ENCODE peak calls at places on chromosomes 7 and 10, in six cellular contexts. L is nephron progenitor cell, I is right lobe of liver, Q is fibroblast of lung, C is sigmoid colon, N is AG09319. W is an unnamed sample.

GRCh38 chr10:126902157-126902556 is 3.1 kb upstream of the DOCK1 start:
- DNase-seq in C (no peak), I (no peak), N (peak), Q (peak), L (no peak), W (no peak)

GRCh38 chr7:141017555-141017954 is 2.8 kb upstream of the MRPS33 start:
- DNase-seq in Q (no peak), I (no peak), L (no peak), C (no peak), N (no peak), W (no peak)

GRCh38 chr10:3639546-3639945 is 145.5 kb downstream of the KLF6 start:
- DNase-seq in Q (no peak), I (no peak), C (no peak), N (no peak), L (no peak), W (no peak)

GRCh38 chr10:93438796-93439253 is 43.3 kb downstream of the MYOF start:
- DNase-seq in N (no peak), I (no peak), Q (peak), L (peak), C (no peak), W (no peak)

GRCh38 chr10:70378122-70378521 is 4.3 kb downstream of the LRRC20 start:
- DNase-seq in N (peak), Q (peak), I (no peak), C (peak), L (no peak), W (no peak)

GRCh38 chr10:12945709-12946359 is 55.7 kb downstream of the CCDC3 start:
- DNase-seq in I (no peak), Q (peak), N (no peak), L (no peak), C (no peak), W (no peak)

GRCh38 chr7:102991540-102992214 is 78.9 kb downstream of the LRRC17 start:
- DNase-seq in Q (peak), L (no peak), N (peak), C (no peak), I (no peak), W (no peak)

GRCh38 chr10:128297709-128298457 is 171.7 kb upstream of the MKI67 start:
- DNase-seq in Q (no peak), C (no peak), L (no peak), I (no peak), N (no peak), W (no peak)

GRCh38 chr7:51244053-51244452 is 72.6 kb downstream of the COBL start:
- DNase-seq in C (no peak), I (no peak), N (no peak), L (no peak), Q (no peak), W (no peak)

GRCh38 chr10:79268100-79268670 is 79.1 kb upstream of the PPIF start:
- DNase-seq in L (no peak), I (no peak), N (no peak), C (no peak), Q (peak), W (peak)

GRCh38 chr10:34628174-34628802 is 186.8 kb downstream of the PARD3 start:
- DNase-seq in L (no peak), N (no peak), C (peak), I (peak), Q (peak), W (no peak)

GRCh38 chr10:69491611-69492010 is 40.3 kb downstream of the TSPAN15 start:
- DNase-seq in I (no peak), L (no peak), N (no peak), Q (no peak), C (peak), W (no peak)

GRCh38 chr7:119545118-119545517 is 727.9 kb upstream of the KCND2 start:
- DNase-seq in C (no peak), Q (peak), L (no peak), I (no peak), N (no peak), W (no peak)

GRCh38 chr7:155981703-155982102 is 169.4 kb upstream of the SHH start:
- DNase-seq in C (no peak), Q (no peak), I (no peak), N (no peak), L (no peak), W (no peak)

GRCh38 chr7:116988363-116988989 is 35.2 kb downstream of the ST7 start:
- DNase-seq in I (no peak), L (no peak), N (no peak), C (no peak), Q (no peak), W (no peak)

GRCh38 chr7:6165521-6166325 is 106.7 kb downstream of the CYTH3 start:
- DNase-seq in N (no peak), Q (no peak), C (peak), L (no peak), I (no peak), W (no peak)

GRCh38 chr10:62333988-62334682 is 40.0 kb upstream of the ZNF365 start:
- DNase-seq in Q (no peak), N (no peak), I (no peak), C (no peak), L (no peak), W (no peak)

GRCh38 chr7:120993575-120994191 is 5.2 kb downstream of the CPED1 start:
- DNase-seq in L (no peak), N (no peak), I (no peak), Q (peak), C (no peak), W (no peak)

GRCh38 chr7:37342665-37343471 is 105.8 kb downstream of the ELMO1 start:
- DNase-seq in C (no peak), Q (no peak), L (no peak), I (no peak), N (no peak), W (peak)

GRCh38 chr10:6404127-6405072 is 175.7 kb downstream of the PRKCQ start:
- DNase-seq in L (no peak), I (no peak), Q (no peak), C (no peak), N (no peak), W (no peak)
- TF ChIP-seq CTCF in L (no peak), I (no peak), Q (no peak), C (no peak), N (no peak), W (no peak)

GRCh38 chr7:143347950-143348349 is 14.6 kb downstream of the FAM131B start:
- DNase-seq in C (no peak), Q (no peak), I (no peak), L (no peak), N (no peak), W (no peak)

GRCh38 chr7:143346018-143346417 is 16.5 kb downstream of the FAM131B start:
- DNase-seq in L (no peak), I (no peak), Q (no peak), N (no peak), C (no peak), W (no peak)

GRCh38 chr7:143343596-143343995 is 18.9 kb downstream of the FAM131B start:
- DNase-seq in N (no peak), C (no peak), Q (no peak), I (no peak), L (no peak), W (no peak)

GRCh38 chr7:143341842-143342241 is 20.7 kb downstream of the FAM131B start:
- DNase-seq in I (no peak), L (no peak), Q (no peak), N (no peak), C (no peak), W (no peak)

DNA sequence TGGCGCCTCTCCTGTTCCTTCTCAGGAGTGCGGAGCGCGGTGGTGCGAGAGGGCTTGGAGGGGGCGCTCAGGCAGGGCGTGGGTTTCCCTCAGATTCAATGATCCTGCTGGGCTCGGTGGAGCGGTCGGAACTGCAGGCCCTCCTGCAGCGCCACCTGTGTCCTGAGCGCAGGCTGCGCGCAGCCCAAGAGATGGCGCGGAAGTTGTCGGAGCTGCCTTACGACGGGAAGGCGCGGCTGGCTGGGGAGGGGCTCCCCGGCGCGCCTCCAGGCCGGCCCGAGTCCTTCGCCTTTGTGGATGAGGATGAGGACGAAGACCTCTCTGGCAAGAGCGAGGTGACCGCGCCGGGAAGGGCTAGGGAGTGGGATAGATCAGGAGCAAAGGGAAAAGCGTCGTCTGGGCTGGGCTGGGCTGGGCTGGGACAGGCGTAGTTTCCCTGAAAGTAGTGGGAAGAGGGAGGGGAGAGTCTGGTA is 17.0 kb downstream of the FAM131B start:
- DNase-seq in I (no peak), Q (peak), L (peak), C (no peak), N (no peak), W (peak)
- TF ChIP-seq CTCF in I (peak), Q (peak), L (peak), C (no peak), N (peak), W (peak)

DNA sequence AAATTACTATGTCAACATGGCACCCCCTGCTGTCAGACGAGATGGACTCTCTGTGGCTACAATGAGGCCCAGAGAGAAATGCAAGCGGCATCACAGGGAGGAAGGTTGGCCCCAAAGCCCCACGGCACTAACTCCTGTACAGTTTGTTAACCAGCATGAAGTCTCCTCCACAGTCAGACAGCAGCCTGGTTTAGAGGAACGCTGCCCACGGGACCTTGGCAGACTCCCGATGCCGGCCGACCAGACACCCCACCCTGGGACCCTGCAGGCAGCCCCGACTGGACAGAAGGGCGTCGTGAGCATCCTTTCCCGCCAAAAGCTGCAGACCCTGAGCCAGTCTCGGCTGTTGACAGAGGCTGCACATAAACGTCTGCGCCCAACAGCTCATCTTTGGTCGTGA is 158.8 kb downstream of the DIP2C start:
- DNase-seq in C (peak), Q (no peak), L (no peak), I (peak), N (no peak), W (no peak)
- TF ChIP-seq CTCF in C (no peak), Q (no peak), L (no peak), I (no peak), N (no peak), W (no peak)

GRCh38 chr7:27434729-27435400 is 192.3 kb downstream of the EVX1 start:
- DNase-seq in Q (no peak), L (no peak), N (no peak), C (no peak), I (no peak), W (no peak)
- TF ChIP-seq CTCF in Q (peak), L (no peak), N (peak), C (no peak), I (no peak), W (no peak)

DNA sequence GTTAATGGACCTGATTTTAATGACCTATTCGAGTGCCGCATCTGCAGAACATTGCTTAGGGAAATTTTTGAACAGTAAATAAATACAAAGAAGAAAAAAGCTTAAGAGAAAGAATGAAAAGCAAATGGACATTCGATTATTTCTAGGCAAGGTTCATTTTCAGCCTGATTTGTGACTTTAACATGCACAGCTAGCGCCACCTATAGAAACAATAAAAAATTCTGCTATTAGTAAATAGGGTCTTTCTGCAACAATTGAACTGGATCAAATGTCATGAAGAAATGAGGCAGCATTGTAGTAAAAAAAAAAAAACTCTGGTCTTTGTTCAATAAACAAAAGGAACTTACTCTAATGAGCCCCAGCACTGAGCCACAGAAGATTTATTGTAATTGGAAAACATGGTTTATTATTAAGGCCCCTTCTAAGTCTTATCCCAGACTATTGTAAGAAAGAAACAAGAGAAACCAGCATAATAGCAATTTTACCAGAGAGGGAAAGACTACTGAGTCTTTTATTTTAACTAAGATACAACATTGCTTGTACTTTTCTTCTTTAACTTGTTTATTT is 41.4 kb upstream of the GHITM start:
- DNase-seq in C (no peak), I (no peak), Q (peak), N (no peak), L (no peak), W (no peak)
- TF ChIP-seq CTCF in C (no peak), I (peak), Q (peak), N (peak), L (peak), W (no peak)